ENCODE peak calls at places on chromosomes 12 and 14, in ten cellular contexts. V, Q, J, K, L, E, Z, B, M and F are unnamed samples.

GRCh38 chr14:49464885-49465284 is 121.3 kb downstream of the RPS29 start:
- DNase-seq in M (no peak), K (no peak), B (no peak), E (no peak), J (no peak), Q (no peak), Z (no peak), L (no peak), V (no peak), F (no peak)

GRCh38 chr14:35046048-35046750 is at the start of gene FAM177A1:
- DNase-seq in K (peak), E (peak), Z (peak), J (peak), M (peak), Q (peak), L (peak), B (peak), V (peak), F (peak)

GRCh38 chr12:32895688-32896437 is 714 bp downstream of the PKP2 start:
- DNase-seq in J (no peak), Q (no peak), Z (no peak), V (no peak), B (no peak), K (no peak), E (no peak), M (no peak), L (no peak), F (peak)

GRCh38 chr14:73240816-73241480 is 3.6 kb downstream of the PAPLN start:
- DNase-seq in J (no peak), Z (no peak), L (no peak), M (no peak), K (no peak), V (no peak), Q (no peak), B (no peak), E (no peak), F (no peak)

GRCh38 chr12:43315961-43316360 is 236.0 kb downstream of the ADAMTS20 start:
- DNase-seq in J (no peak), M (peak), Z (no peak), V (no peak), K (no peak), Q (no peak), B (no peak), L (no peak), E (no peak), F (no peak)

GRCh38 chr12:14460212-14460841 is 94.8 kb downstream of the ATF7IP start:
- DNase-seq in M (no peak), Z (no peak), Q (no peak), L (no peak), V (no peak), B (no peak), K (no peak), E (no peak), J (no peak), F (no peak)

GRCh38 chr12:50042693-50043092 is 14.7 kb upstream of the ASIC1 start:
- DNase-seq in Q (no peak), K (no peak), L (no peak), V (no peak), J (no peak), B (no peak), E (no peak), M (no peak), Z (no peak), F (no peak)

GRCh38 chr12:52243264-52243773 is 10.3 kb downstream of the KRT7 start:
- DNase-seq in J (no peak), Q (no peak), K (no peak), V (no peak), Z (no peak), L (no peak), E (no peak), B (no peak), M (no peak), F (no peak)

GRCh38 chr12:91413591-91413990 is 231.0 kb upstream of the DCN start:
- DNase-seq in V (no peak), Z (no peak), Q (no peak), K (peak), L (no peak), J (no peak), B (no peak), M (no peak), E (no peak), F (no peak)

GRCh38 chr14:25041484-25041883 is 8.5 kb downstream of the STXBP6 start:
- DNase-seq in V (peak), B (no peak), L (no peak), J (no peak), M (no peak), K (no peak), Q (peak), Z (no peak), E (no peak), F (no peak)

GRCh38 chr14:94581127-94581999 is at the start of gene SERPINA5:
- DNase-seq in J (no peak), L (no peak), B (no peak), M (no peak), E (no peak), V (no peak), K (peak), Z (no peak), Q (no peak), F (no peak)

GRCh38 chr12:116538682-116539264 is 20.4 kb upstream of the MAP1LC3B2 start:
- DNase-seq in Q (no peak), J (no peak), B (no peak), L (no peak), K (no peak), M (no peak), E (no peak), Z (no peak), V (no peak), F (no peak)

GRCh38 chr12:92743026-92743425 is 40.2 kb downstream of the PLEKHG7 start:
- DNase-seq in E (no peak), Z (no peak), J (no peak), L (no peak), K (no peak), M (no peak), B (no peak), V (no peak), Q (no peak), F (no peak)

GRCh38 chr12:94012508-94013044 is 135.8 kb upstream of the PLXNC1 start:
- DNase-seq in K (no peak), L (no peak), B (no peak), V (no peak), J (no peak), Q (no peak), E (no peak), Z (no peak), M (no peak), F (no peak)

GRCh38 chr12:110733089-110733715 is 9.5 kb downstream of the PPP1CC start:
- DNase-seq in Z (peak), K (peak), Q (no peak), L (no peak), E (no peak), V (no peak), J (no peak), B (no peak), M (peak), F (no peak)

GRCh38 chr14:73740921-73741326 is 26.7 kb upstream of the PNMA1 start:
- DNase-seq in E (no peak), Q (no peak), M (no peak), V (no peak), K (peak), J (no peak), Z (no peak), L (no peak), B (no peak), F (peak)

GRCh38 chr12:12357697-12358476 is 1.0 kb downstream of the BORCS5 start:
- DNase-seq in M (no peak), Q (peak), V (no peak), L (no peak), Z (no peak), E (no peak), K (peak), J (no peak), B (peak), F (no peak)

GRCh38 chr12:32305163-32305562 is 94.2 kb upstream of the FGD4 start:
- DNase-seq in B (peak), V (no peak), M (no peak), Q (no peak), J (no peak), Z (peak), L (no peak), K (peak), E (no peak), F (no peak)

GRCh38 chr12:43835656-43836454 is at the start of gene TMEM117:
- DNase-seq in B (peak), K (peak), J (peak), V (peak), Q (no peak), M (no peak), L (peak), Z (no peak), E (peak), F (peak)